ENCODE peak calls at places on chromosomes 13 and 19, in ten cellular contexts. U is ACHN, Q is breast epithelium, A is NB4, K is head of caudate nucleus, L is NCI-H1105 treated with DMSO at 0.1 percent for 48 hours, I is psoas muscle, G is HTR-8/SVneo, Y is NCI-H146, W is HT1080. F is an unnamed sample.

GRCh38 chr19:10289167-10289835 is 451 bp upstream of the ICAM5 start:
- DNase-seq in U (peak), Q (no peak), A (peak), K (peak), L (peak), I (peak), G (no peak), Y (peak), W (no peak), F (peak)

GRCh38 chr19:49165111-49165750 is 7.6 kb downstream of the TRPM4 start:
- DNase-seq in U (no peak), Q (peak), A (no peak), K (peak), L (peak), I (no peak), G (no peak), Y (no peak), W (no peak), F (no peak)

GRCh38 chr13:21849323-21849722 is 178.4 kb downstream of the FGF9 start:
- DNase-seq in U (peak), Q (no peak), A (peak), K (no peak), L (peak), I (no peak), G (no peak), Y (no peak), W (peak), F (no peak)

GRCh38 chr19:18104793-18105131 is 7.2 kb downstream of the MAST3 start:
- DNase-seq in U (no peak), Q (no peak), A (no peak), K (no peak), L (no peak), I (no peak), G (no peak), Y (no peak), W (no peak), F (no peak)

GRCh38 chr13:98129059-98129741 is 13.7 kb upstream of the FARP1 start:
- DNase-seq in U (no peak), Q (no peak), A (no peak), K (no peak), L (no peak), I (no peak), G (no peak), Y (no peak), W (peak), F (no peak)

GRCh38 chr13:79492313-79492798 is 11.4 kb downstream of the NDFIP2 start:
- DNase-seq in U (no peak), Q (no peak), A (no peak), K (no peak), L (no peak), I (no peak), G (no peak), Y (no peak), W (no peak), F (no peak)

GRCh38 chr13:94999871-95000270 is 287.5 kb upstream of the SOX21 start:
- DNase-seq in U (no peak), Q (no peak), A (no peak), K (no peak), L (no peak), I (no peak), G (no peak), Y (no peak), W (no peak), F (no peak)

GRCh38 chr13:96460571-96460970 is 370.7 kb downstream of the HS6ST3 start:
- DNase-seq in U (no peak), Q (no peak), A (no peak), K (no peak), L (peak), I (no peak), G (no peak), Y (no peak), W (peak), F (no peak)

GRCh38 chr13:81872581-81872980 is 1531.7 kb upstream of the SPRY2 start:
- DNase-seq in U (peak), Q (no peak), A (peak), K (no peak), L (no peak), I (no peak), G (peak), Y (peak), W (peak), F (no peak)

GRCh38 chr13:95301135-95301946 is at the start of gene ABCC4:
- DNase-seq in U (peak), Q (no peak), A (peak), K (peak), L (peak), I (peak), G (peak), Y (peak), W (peak), F (peak)

F was measured in stimulated activated CD4-positive, alpha-beta T cell treated with anti-CD3 and anti-CD28 coated beads, Interleukin-15, amount 100 ng/mL, for 1 hour.